ENCODE peak calls at places on chromosome 12, in ten cellular contexts. One of them, this sample, is unnamed.

GRCh38 chr12:76872415-76872814 is 6.4 kb downstream of the CSRP2 start:
- DNase-seq in fibroblast of gingiva: no peak
- DNase-seq in CD4-positive, alpha-beta T cell: no peak
- DNase-seq in NCI-H1436: no peak
- DNase-seq in NCI-H774: no peak
- DNase-seq in occipital lobe: no peak
- DNase-seq in GM19239: no peak
- DNase-seq in fibroblast of the conjunctiva: no peak
- DNase-seq in mesendoderm: peak; percentile 33
- DNase-seq in GDM1: no peak
- DNase-seq in this sample: no peak

GRCh38 chr12:96456265-96456974 is 33.0 kb upstream of the CFAP54 start:
- DNase-seq in NCI-H774: no peak
- DNase-seq in occipital lobe: no peak
- DNase-seq in fibroblast of gingiva: no peak
- DNase-seq in GDM1: no peak
- DNase-seq in NCI-H1436: no peak
- DNase-seq in CD4-positive, alpha-beta T cell: no peak
- DNase-seq in fibroblast of the conjunctiva: no peak
- DNase-seq in mesendoderm: no peak
- DNase-seq in GM19239: no peak
- DNase-seq in this sample: no peak

GRCh38 chr12:76083246-76083735 is 1.2 kb downstream of the NAP1L1 start:
- DNase-seq in NCI-H774: no peak
- DNase-seq in occipital lobe: no peak
- DNase-seq in GDM1: no peak
- DNase-seq in CD4-positive, alpha-beta T cell: no peak
- DNase-seq in mesendoderm: no peak
- DNase-seq in GM19239: no peak
- DNase-seq in fibroblast of the conjunctiva: no peak
- DNase-seq in fibroblast of gingiva: no peak
- DNase-seq in NCI-H1436: no peak
- DNase-seq in this sample: no peak

GRCh38 chr12:126385785-126386184 is 1320.5 kb downstream of the AACS start:
- DNase-seq in fibroblast of the conjunctiva: peak; percentile 16
- DNase-seq in GM19239: no peak
- DNase-seq in CD4-positive, alpha-beta T cell: no peak
- DNase-seq in mesendoderm: no peak
- DNase-seq in occipital lobe: no peak
- DNase-seq in NCI-H774: no peak
- DNase-seq in GDM1: no peak
- DNase-seq in NCI-H1436: no peak
- DNase-seq in fibroblast of gingiva: peak; percentile 88
- DNase-seq in this sample: no peak

GRCh38 chr12:94930216-94930654 is 73.3 kb downstream of the NDUFA12 start:
- DNase-seq in occipital lobe: no peak
- DNase-seq in fibroblast of gingiva: no peak
- DNase-seq in CD4-positive, alpha-beta T cell: no peak
- DNase-seq in GM19239: no peak
- DNase-seq in NCI-H774: no peak
- DNase-seq in mesendoderm: no peak
- DNase-seq in fibroblast of the conjunctiva: no peak
- DNase-seq in GDM1: no peak
- DNase-seq in NCI-H1436: no peak
- DNase-seq in this sample: no peak

GRCh38 chr12:90407841-90408240 is 547.1 kb downstream of the CCER1 start:
- DNase-seq in fibroblast of the conjunctiva: no peak
- DNase-seq in CD4-positive, alpha-beta T cell: no peak
- DNase-seq in NCI-H1436: no peak
- DNase-seq in GM19239: no peak
- DNase-seq in mesendoderm: peak; percentile 46
- DNase-seq in fibroblast of gingiva: no peak
- DNase-seq in NCI-H774: no peak
- DNase-seq in GDM1: no peak
- DNase-seq in occipital lobe: no peak
- DNase-seq in this sample: no peak

GRCh38 chr12:16914853-16915252 is 308.9 kb upstream of the LMO3 start:
- DNase-seq in fibroblast of the conjunctiva: no peak
- DNase-seq in occipital lobe: no peak
- DNase-seq in NCI-H1436: no peak
- DNase-seq in NCI-H774: no peak
- DNase-seq in GM19239: no peak
- DNase-seq in GDM1: no peak
- DNase-seq in CD4-positive, alpha-beta T cell: no peak
- DNase-seq in mesendoderm: no peak
- DNase-seq in fibroblast of gingiva: no peak
- DNase-seq in this sample: no peak

GRCh38 chr12:58710896-58711295 is 209.4 kb downstream of the LRIG3 start:
- DNase-seq in CD4-positive, alpha-beta T cell: no peak
- DNase-seq in fibroblast of the conjunctiva: no peak
- DNase-seq in GM19239: no peak
- DNase-seq in fibroblast of gingiva: no peak
- DNase-seq in NCI-H1436: no peak
- DNase-seq in NCI-H774: no peak
- DNase-seq in occipital lobe: no peak
- DNase-seq in GDM1: no peak
- DNase-seq in mesendoderm: no peak
- DNase-seq in this sample: no peak

GRCh38 chr12:22100952-22101748 is 55.1 kb downstream of the CMAS start:
- DNase-seq in fibroblast of gingiva: peak; percentile 69
- DNase-seq in NCI-H1436: no peak
- DNase-seq in GM19239: no peak
- DNase-seq in CD4-positive, alpha-beta T cell: no peak
- DNase-seq in fibroblast of the conjunctiva: peak; percentile 69
- DNase-seq in NCI-H774: peak; percentile 60
- DNase-seq in GDM1: peak; percentile 2
- DNase-seq in mesendoderm: peak; percentile 81
- DNase-seq in occipital lobe: no peak
- DNase-seq in this sample: no peak

GRCh38 chr12:69405466-69405865 is 45.9 kb downstream of the YEATS4 start:
- DNase-seq in GDM1: no peak
- DNase-seq in GM19239: no peak
- DNase-seq in NCI-H774: no peak
- DNase-seq in occipital lobe: no peak
- DNase-seq in NCI-H1436: no peak
- DNase-seq in CD4-positive, alpha-beta T cell: no peak
- DNase-seq in mesendoderm: no peak
- DNase-seq in fibroblast of the conjunctiva: peak; percentile 69
- DNase-seq in fibroblast of gingiva: peak; percentile 81
- DNase-seq in this sample: no peak

This sample was measured in sciatic nerve.